ENCODE peak calls at places on chromosomes 7 and 10, in seven cellular contexts. R is chondrocyte, C is T-helper 9 cell, L is spleen, K is T47D, X is foreskin fibroblast, O is cardiac fibroblast. B is an unnamed sample.

GRCh38 chr7:40921589-40922315 is 781.1 kb downstream of the INHBA start:
- DNase-seq in R (no peak), C (no peak), L (no peak), K (no peak), X (no peak), O (no peak), B (no peak)

GRCh38 chr7:156055206-156055822 is 243.1 kb upstream of the SHH start:
- DNase-seq in R (no peak), C (no peak), L (no peak), K (no peak), X (no peak), O (no peak), B (no peak)

GRCh38 chr7:123916240-123916724 is 8.8 kb upstream of the SPAM1 start:
- DNase-seq in R (no peak), C (no peak), L (no peak), K (peak; percentile 63), X (no peak), O (peak; percentile 44), B (peak; percentile 60)

GRCh38 chr7:93044147-93044810 is 73.5 kb downstream of the SAMD9 start:
- DNase-seq in R (no peak), C (no peak), L (no peak), K (no peak), X (peak; percentile 74), O (peak; percentile 14), B (no peak)

GRCh38 chr7:90209776-90210175 is 1.8 kb upstream of the STEAP2 start:
- DNase-seq in R (no peak), C (no peak), L (no peak), K (no peak), X (peak; percentile 10), O (peak; percentile 55), B (no peak)

GRCh38 chr10:23375366-23375765 is 30.8 kb upstream of the C10orf67 start:
- DNase-seq in R (no peak), C (no peak), L (no peak), K (no peak), X (no peak), O (no peak), B (peak; percentile 49)

GRCh38 chr10:47357911-47358310 is 9.7 kb downstream of the RBP3 start:
- DNase-seq in R (peak; percentile 43), C (no peak), L (no peak), K (no peak), X (no peak), O (no peak), B (no peak)

GRCh38 chr7:85630904-85631582 is 444.2 kb upstream of the SEMA3D start:
- DNase-seq in R (no peak), C (no peak), L (no peak), K (peak; percentile 55), X (peak; percentile 8), O (peak; percentile 57), B (peak; percentile 3)

GRCh38 chr7:133095119-133095671 is 13.3 kb upstream of the CHCHD3 start:
- DNase-seq in R (no peak), C (no peak), L (no peak), K (no peak), X (no peak), O (no peak), B (no peak)

GRCh38 chr7:100148225-100148558 is 526 bp upstream of the LAMTOR4 start:
- DNase-seq in R (no peak), C (no peak), L (no peak), K (no peak), X (no peak), O (no peak), B (no peak)

GRCh38 chr10:32413513-32413912 is 32.4 kb upstream of the CCDC7 start:
- DNase-seq in R (no peak), C (no peak), L (no peak), K (no peak), X (peak; percentile 76), O (peak; percentile 57), B (no peak)

GRCh38 chr7:124263232-124263827 is 230.5 kb upstream of the TMEM229A start:
- DNase-seq in R (no peak), C (no peak), L (no peak), K (peak; percentile 4), X (no peak), O (no peak), B (no peak)

GRCh38 chr10:29585488-29585976 is 49.2 kb downstream of the SVIL start:
- DNase-seq in R (peak; percentile 91), C (no peak), L (no peak), K (peak; percentile 70), X (peak; percentile 27), O (peak; percentile 19), B (peak; percentile 50)

GRCh38 chr7:3300651-3301471 is at the start of gene SDK1:
- DNase-seq in R (no peak), C (peak; percentile 86), L (peak; percentile 97), K (peak; percentile 97), X (peak; percentile 91), O (peak; percentile 94), B (peak; percentile 97)

GRCh38 chr10:80459047-80459865 is 5.1 kb downstream of the TSPAN14 start:
- DNase-seq in R (peak; percentile 54), C (peak; percentile 48), L (peak; percentile 93), K (peak; percentile 52), X (peak; percentile 86), O (peak; percentile 75), B (no peak)

GRCh38 chr7:128383781-128384180 is 22.3 kb upstream of the PRRT4 start:
- DNase-seq in R (no peak), C (no peak), L (no peak), K (peak; percentile 37), X (no peak), O (peak; percentile 17), B (no peak)

GRCh38 chr10:93437000-93437945 is 44.9 kb downstream of the MYOF start:
- DNase-seq in R (no peak), C (no peak), L (no peak), K (peak; percentile 93), X (peak; percentile 97), O (peak; percentile 99), B (peak; percentile 94)

GRCh38 chr10:132354356-132355094 is 22.5 kb downstream of the LRRC27 start:
- DNase-seq in R (peak; percentile 86), C (no peak), L (peak; percentile 73), K (no peak), X (no peak), O (no peak), B (no peak)

GRCh38 chr10:7410306-7410799 is 481 bp downstream of the SFMBT2 start:
- DNase-seq in R (no peak), C (peak; percentile 6), L (peak; percentile 85), K (peak; percentile 47), X (no peak), O (no peak), B (peak; percentile 72)

GRCh38 chr7:725223-726005 is 1.1 kb upstream of the DNAAF5 start:
- DNase-seq in R (no peak), C (no peak), L (peak; percentile 10), K (no peak), X (peak; percentile 35), O (peak; percentile 53), B (no peak)

GRCh38 chr7:159097661-159098423 is 46.8 kb downstream of the VIPR2 start:
- DNase-seq in R (peak; percentile 66), C (no peak), L (peak; percentile 55), K (no peak), X (no peak), O (no peak), B (no peak)

GRCh38 chr7:115782716-115783460 is 247.7 kb downstream of the TFEC start:
- DNase-seq in R (no peak), C (no peak), L (no peak), K (peak; percentile 12), X (peak; percentile 6), O (peak; percentile 14), B (peak; percentile 88)

GRCh38 chr7:131836733-131837132 is 280.3 kb upstream of the PODXL start:
- DNase-seq in R (no peak), C (no peak), L (no peak), K (no peak), X (no peak), O (no peak), B (no peak)

GRCh38 chr7:100111156-100111555 is 8.0 kb downstream of the TAF6 start:
- DNase-seq in R (no peak), C (no peak), L (no peak), K (no peak), X (no peak), O (no peak), B (no peak)

GRCh38 chr7:157991351-157991750 is 596.3 kb downstream of the PTPRN2 start:
- DNase-seq in R (no peak), C (no peak), L (peak; percentile 63), K (no peak), X (no peak), O (no peak), B (no peak)

GRCh38 chr10:30554443-30554831 is 75.1 kb downstream of the LYZL2 start:
- DNase-seq in R (no peak), C (no peak), L (no peak), K (no peak), X (no peak), O (no peak), B (no peak)

GRCh38 chr7:18890134-18890533 is 227.3 kb downstream of the TWIST1 start:
- DNase-seq in R (no peak), C (no peak), L (no peak), K (no peak), X (peak; percentile 65), O (peak; percentile 67), B (no peak)

GRCh38 chr7:1671876-1672451 is 1.9 kb downstream of the ELFN1 start:
- DNase-seq in R (peak; percentile 51), C (no peak), L (peak; percentile 29), K (no peak), X (no peak), O (no peak), B (no peak)

GRCh38 chr10:93074137-93074596 is 474 bp downstream of the CYP26A1 start:
- DNase-seq in R (no peak), C (no peak), L (no peak), K (no peak), X (no peak), O (no peak), B (peak; percentile 56)

B was measured in left kidney.